ENCODE peak calls at places on chromosomes 2 and 18, in five cellular contexts. One of them, this sample, is unnamed.

GRCh38 chr2:129201636-129202035 is 777.8 kb upstream of the RAB6C start:
- DNase-seq in substantia nigra: no peak
- DNase-seq in HL-60: no peak
- DNase-seq in RWPE1: no peak
- DNase-seq in upper lobe of right lung: no peak
- DNase-seq in this sample: no peak

GRCh38 chr2:197191177-197191947 is 119.2 kb downstream of the ANKRD44 start:
- DNase-seq in HL-60: peak; percentile 40
- DNase-seq in RWPE1: peak; percentile 59
- DNase-seq in substantia nigra: no peak
- DNase-seq in upper lobe of right lung: no peak
- DNase-seq in this sample: no peak

GRCh38 chr2:18922276-18922675 is 332.9 kb upstream of the NT5C1B start:
- DNase-seq in substantia nigra: no peak
- DNase-seq in HL-60: no peak
- DNase-seq in RWPE1: no peak
- DNase-seq in upper lobe of right lung: no peak
- DNase-seq in this sample: peak; percentile 43

GRCh38 chr2:35415282-35415681 is 940.3 kb upstream of the CRIM1 start:
- DNase-seq in RWPE1: no peak
- DNase-seq in HL-60: no peak
- DNase-seq in upper lobe of right lung: no peak
- DNase-seq in substantia nigra: no peak
- DNase-seq in this sample: no peak

GRCh38 chr2:39141346-39142011 is 20.6 kb upstream of the SOS1 start:
- DNase-seq in upper lobe of right lung: no peak
- DNase-seq in RWPE1: no peak
- DNase-seq in HL-60: peak; percentile 17
- DNase-seq in substantia nigra: no peak
- DNase-seq in this sample: peak; percentile 58

GRCh38 chr2:26946841-26947784 is 23.3 kb upstream of the MAPRE3 start:
- DNase-seq in upper lobe of right lung: peak; percentile 88
- DNase-seq in RWPE1: no peak
- DNase-seq in HL-60: peak; percentile 43
- DNase-seq in substantia nigra: no peak
- DNase-seq in this sample: peak; percentile 19

GRCh38 chr2:154952346-154953010 is 254.0 kb downstream of the KCNJ3 start:
- DNase-seq in upper lobe of right lung: no peak
- DNase-seq in HL-60: no peak
- DNase-seq in RWPE1: no peak
- DNase-seq in substantia nigra: no peak
- DNase-seq in this sample: no peak

GRCh38 chr18:9604348-9604747 is 10.0 kb downstream of the PPP4R1 start:
- DNase-seq in substantia nigra: no peak
- DNase-seq in upper lobe of right lung: no peak
- DNase-seq in RWPE1: no peak
- DNase-seq in HL-60: no peak
- DNase-seq in this sample: no peak

GRCh38 chr2:188773075-188773474 is 201.1 kb upstream of the COL3A1 start:
- DNase-seq in RWPE1: peak; percentile 5
- DNase-seq in upper lobe of right lung: no peak
- DNase-seq in substantia nigra: no peak
- DNase-seq in HL-60: no peak
- DNase-seq in this sample: peak; percentile 18

GRCh38 chr2:118300807-118301206 is 212.5 kb downstream of the INSIG2 start:
- DNase-seq in HL-60: no peak
- DNase-seq in upper lobe of right lung: no peak
- DNase-seq in RWPE1: no peak
- DNase-seq in substantia nigra: no peak
- DNase-seq in this sample: peak; percentile 11

GRCh38 chr2:5981241-5982055 is 289.3 kb downstream of the SOX11 start:
- DNase-seq in substantia nigra: no peak
- DNase-seq in upper lobe of right lung: no peak
- DNase-seq in HL-60: no peak
- DNase-seq in RWPE1: no peak
- DNase-seq in this sample: peak; percentile 51

GRCh38 chr2:71716697-71717624 is 263.6 kb downstream of the DYSF start:
- DNase-seq in substantia nigra: no peak
- DNase-seq in HL-60: no peak
- DNase-seq in RWPE1: peak; percentile 32
- DNase-seq in upper lobe of right lung: peak; percentile 88
- DNase-seq in this sample: peak; percentile 78

GRCh38 chr2:147165682-147166081 is 679.1 kb upstream of the ACVR2A start:
- DNase-seq in substantia nigra: no peak
- DNase-seq in RWPE1: no peak
- DNase-seq in upper lobe of right lung: no peak
- DNase-seq in HL-60: no peak
- DNase-seq in this sample: no peak

GRCh38 chr2:25677877-25678276 is 4.5 kb upstream of the DTNB start:
- DNase-seq in HL-60: no peak
- DNase-seq in upper lobe of right lung: no peak
- DNase-seq in substantia nigra: no peak
- DNase-seq in RWPE1: no peak
- DNase-seq in this sample: no peak

GRCh38 chr2:143690204-143690603 is 561.0 kb downstream of the ARHGAP15 start:
- DNase-seq in RWPE1: no peak
- DNase-seq in HL-60: no peak
- DNase-seq in substantia nigra: no peak
- DNase-seq in upper lobe of right lung: no peak
- DNase-seq in this sample: no peak

GRCh38 chr2:8153258-8153718 is 528.6 kb upstream of the ID2 start:
- DNase-seq in HL-60: no peak
- DNase-seq in substantia nigra: no peak
- DNase-seq in upper lobe of right lung: no peak
- DNase-seq in RWPE1: no peak
- DNase-seq in this sample: no peak

GRCh38 chr2:8152392-8153257 is 529.2 kb upstream of the ID2 start:
- DNase-seq in upper lobe of right lung: no peak
- DNase-seq in RWPE1: no peak
- DNase-seq in substantia nigra: no peak
- DNase-seq in HL-60: no peak
- DNase-seq in this sample: no peak

GRCh38 chr2:8154270-8154669 is 527.6 kb upstream of the ID2 start:
- DNase-seq in substantia nigra: no peak
- DNase-seq in upper lobe of right lung: no peak
- DNase-seq in HL-60: no peak
- DNase-seq in RWPE1: no peak
- DNase-seq in this sample: no peak

GRCh38 chr2:8157621-8158020 is 524.2 kb upstream of the ID2 start:
- DNase-seq in substantia nigra: no peak
- DNase-seq in upper lobe of right lung: no peak
- DNase-seq in HL-60: no peak
- DNase-seq in RWPE1: no peak
- DNase-seq in this sample: no peak

DNA sequence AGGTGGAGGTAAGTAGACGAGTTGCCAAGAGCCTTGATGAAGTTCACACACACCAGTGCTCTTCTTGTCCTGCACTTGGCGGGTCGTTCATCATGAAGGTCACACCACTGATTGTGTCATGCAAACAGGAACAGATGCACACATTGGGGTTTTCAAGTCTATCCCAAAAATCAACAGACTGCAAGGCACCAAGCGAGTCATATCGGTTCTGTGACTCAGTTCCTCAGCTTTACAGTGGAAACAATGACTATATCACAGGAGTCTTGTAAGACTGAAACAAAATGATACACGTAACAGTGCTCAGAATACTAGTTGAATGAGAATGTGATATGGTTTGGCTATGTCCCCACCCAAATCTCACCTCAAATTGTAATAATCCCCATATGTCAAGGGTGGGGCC is 526.9 kb upstream of the ID2 start:
- DNase-seq in upper lobe of right lung: no peak
- DNase-seq in substantia nigra: no peak
- DNase-seq in HL-60: no peak
- DNase-seq in RWPE1: no peak
- DNase-seq in this sample: peak; percentile 60
- H3K27ac ChIP-seq in upper lobe of right lung: no peak overlapping the region
- H3K27ac ChIP-seq in substantia nigra: no peak overlapping the region
- H3K27ac ChIP-seq in HL-60: no peak overlapping the region
- H3K27ac ChIP-seq in RWPE1: no peak overlapping the region
- H3K27ac ChIP-seq in this sample: no peak overlapping the region

GRCh38 chr2:28604284-28604843 is 108.5 kb downstream of the PLB1 start:
- DNase-seq in upper lobe of right lung: no peak
- DNase-seq in RWPE1: no peak
- DNase-seq in HL-60: no peak
- DNase-seq in substantia nigra: no peak
- DNase-seq in this sample: no peak
- H3K27ac ChIP-seq in upper lobe of right lung: no peak overlapping the region
- H3K27ac ChIP-seq in RWPE1: peak overlapping the region; percentile 41
- H3K27ac ChIP-seq in HL-60: peak overlapping the region; percentile 87
- H3K27ac ChIP-seq in substantia nigra: no peak overlapping the region
- H3K27ac ChIP-seq in this sample: no peak overlapping the region

GRCh38 chr2:237886702-237887481 is 27.5 kb downstream of the RAMP1 start:
- DNase-seq in RWPE1: no peak
- DNase-seq in upper lobe of right lung: no peak
- DNase-seq in substantia nigra: no peak
- DNase-seq in HL-60: no peak
- DNase-seq in this sample: peak; percentile 82
- H3K27ac ChIP-seq in RWPE1: peak overlapping the region; percentile 79
- H3K27ac ChIP-seq in upper lobe of right lung: no peak overlapping the region
- H3K27ac ChIP-seq in substantia nigra: peak overlapping the region; percentile 38
- H3K27ac ChIP-seq in HL-60: no peak overlapping the region
- H3K27ac ChIP-seq in this sample: no peak overlapping the region

GRCh38 chr2:79191081-79191480 is 31.5 kb upstream of the REG3A start:
- DNase-seq in RWPE1: no peak
- DNase-seq in substantia nigra: no peak
- DNase-seq in HL-60: no peak
- DNase-seq in upper lobe of right lung: no peak
- DNase-seq in this sample: no peak

GRCh38 chr2:79189465-79189864 is 29.9 kb upstream of the REG3A start:
- DNase-seq in RWPE1: no peak
- DNase-seq in HL-60: no peak
- DNase-seq in upper lobe of right lung: no peak
- DNase-seq in substantia nigra: no peak
- DNase-seq in this sample: no peak

GRCh38 chr2:79191816-79192215 is 32.3 kb upstream of the REG3A start:
- DNase-seq in substantia nigra: no peak
- DNase-seq in HL-60: no peak
- DNase-seq in RWPE1: no peak
- DNase-seq in upper lobe of right lung: no peak
- DNase-seq in this sample: no peak
- H3K27ac ChIP-seq in substantia nigra: no peak overlapping the region
- H3K27ac ChIP-seq in HL-60: no peak overlapping the region
- H3K27ac ChIP-seq in RWPE1: no peak overlapping the region
- H3K27ac ChIP-seq in upper lobe of right lung: no peak overlapping the region
- H3K27ac ChIP-seq in this sample: no peak overlapping the region

DNA sequence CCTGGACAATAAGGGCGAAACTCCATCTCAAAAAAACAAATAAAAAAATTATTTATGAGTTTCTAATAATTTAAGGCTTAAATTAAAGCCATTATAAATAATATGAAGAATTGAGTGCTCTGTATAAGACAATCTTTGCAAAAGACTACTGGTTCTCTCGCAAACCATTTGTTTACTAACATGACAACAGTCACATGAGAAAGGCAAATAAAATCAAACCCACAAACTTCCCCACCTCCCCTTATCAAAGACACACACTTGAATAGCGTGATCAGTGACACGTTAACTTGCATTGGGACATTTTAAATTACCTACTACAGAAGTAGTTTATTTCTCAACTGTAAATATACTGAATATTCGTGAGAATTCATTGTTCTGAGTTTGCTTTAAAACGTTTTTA is 21.1 kb downstream of the RAB1A start:
- DNase-seq in RWPE1: no peak
- DNase-seq in upper lobe of right lung: no peak
- DNase-seq in substantia nigra: no peak
- DNase-seq in HL-60: no peak
- DNase-seq in this sample: no peak
- H3K27ac ChIP-seq in RWPE1: no peak overlapping the region
- H3K27ac ChIP-seq in upper lobe of right lung: no peak overlapping the region
- H3K27ac ChIP-seq in substantia nigra: no peak overlapping the region
- H3K27ac ChIP-seq in HL-60: no peak overlapping the region
- H3K27ac ChIP-seq in this sample: no peak overlapping the region

GRCh38 chr2:33274524-33274923 is 201.9 kb upstream of the RASGRP3 start:
- DNase-seq in substantia nigra: no peak
- DNase-seq in upper lobe of right lung: no peak
- DNase-seq in RWPE1: no peak
- DNase-seq in HL-60: no peak
- DNase-seq in this sample: no peak

GRCh38 chr2:33275689-33276444 is 200.6 kb upstream of the RASGRP3 start:
- DNase-seq in HL-60: no peak
- DNase-seq in RWPE1: peak; percentile 87
- DNase-seq in substantia nigra: no peak
- DNase-seq in upper lobe of right lung: no peak
- DNase-seq in this sample: peak; percentile 98

GRCh38 chr2:33273479-33273878 is 203.0 kb upstream of the RASGRP3 start:
- DNase-seq in substantia nigra: no peak
- DNase-seq in upper lobe of right lung: no peak
- DNase-seq in HL-60: no peak
- DNase-seq in RWPE1: no peak
- DNase-seq in this sample: no peak

GRCh38 chr2:33278245-33278943 is 198.1 kb upstream of the RASGRP3 start:
- DNase-seq in HL-60: no peak
- DNase-seq in RWPE1: no peak
- DNase-seq in substantia nigra: no peak
- DNase-seq in upper lobe of right lung: no peak
- DNase-seq in this sample: no peak

DNA sequence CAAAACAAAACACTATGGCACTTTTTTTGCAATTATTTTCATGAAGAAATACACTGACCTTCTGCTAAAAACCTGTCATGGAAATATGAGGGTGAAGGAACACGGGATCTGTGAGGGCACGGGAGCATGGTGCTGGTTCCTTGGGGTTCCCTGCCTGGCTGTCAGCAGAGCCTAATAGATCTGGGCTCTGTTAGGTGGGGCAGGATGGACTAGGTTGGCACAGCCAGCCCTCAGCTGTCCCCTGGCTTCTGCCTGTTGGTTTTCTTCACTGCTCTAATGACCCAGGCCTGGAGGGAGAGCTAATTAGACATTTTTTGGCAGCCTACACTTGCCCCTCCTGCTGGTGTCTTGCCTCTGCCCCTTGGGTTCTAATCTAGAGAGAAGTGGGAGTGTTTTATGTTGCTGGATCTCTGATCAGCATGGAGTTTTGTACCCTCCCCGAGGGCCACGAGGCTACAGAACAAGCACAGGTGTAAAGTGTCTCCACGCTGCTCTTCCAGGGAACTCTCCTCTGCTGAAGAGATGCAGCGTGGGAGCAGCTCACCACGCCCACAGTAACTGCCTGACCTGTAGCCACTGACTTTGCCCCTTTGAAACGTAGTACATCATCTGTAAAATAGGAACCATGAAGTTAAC is 199.5 kb upstream of the RASGRP3 start:
- DNase-seq in upper lobe of right lung: no peak
- DNase-seq in substantia nigra: no peak
- DNase-seq in RWPE1: no peak
- DNase-seq in HL-60: no peak
- DNase-seq in this sample: no peak
- H3K27ac ChIP-seq in upper lobe of right lung: peak overlapping the region; percentile 27
- H3K27ac ChIP-seq in substantia nigra: no peak overlapping the region
- H3K27ac ChIP-seq in RWPE1: peak overlapping the region; percentile 58
- H3K27ac ChIP-seq in HL-60: no peak overlapping the region
- H3K27ac ChIP-seq in this sample: peak overlapping the region; percentile 95